ENCODE peak calls at places on chromosomes 12 and 14, in seven cellular contexts. I, X, S, P, O, F and V are unnamed samples.

GRCh38 chr12:12819221-12819620 is 6.1 kb downstream of the DDX47 start:
- DNase-seq in O (no peak), S (no peak), F (no peak), I (no peak), X (no peak), P (no peak), V (no peak)

GRCh38 chr12:13223176-13223806 is 26.8 kb downstream of the EMP1 start:
- DNase-seq in O (no peak), F (no peak), X (peak; percentile 64), P (no peak), S (peak; percentile 94), I (no peak), V (no peak)

GRCh38 chr12:54419088-54419887 is at the start of gene ITGA5:
- DNase-seq in F (peak; percentile 76), P (no peak), S (peak; percentile 77), I (peak; percentile 34), O (peak; percentile 89), X (peak; percentile 64), V (peak; percentile 63)

GRCh38 chr12:95548539-95549391 is 2.5 kb downstream of the USP44 start:
- DNase-seq in X (no peak), I (no peak), P (no peak), O (peak; percentile 75), S (no peak), F (peak; percentile 69), V (no peak)

GRCh38 chr12:83015390-83016225 is 328.9 kb downstream of the TMTC2 start:
- DNase-seq in O (peak; percentile 32), F (peak; percentile 67), S (no peak), I (no peak), X (no peak), P (no peak), V (no peak)

GRCh38 chr14:57085801-57086200 is 182.9 kb downstream of the EXOC5 start:
- DNase-seq in F (no peak), I (no peak), X (no peak), O (no peak), S (no peak), P (no peak), V (no peak)

GRCh38 chr12:125091401-125091800 is 26.2 kb downstream of the AACS start:
- DNase-seq in F (no peak), I (no peak), S (no peak), P (no peak), O (no peak), X (no peak), V (no peak)

GRCh38 chr14:101120636-101121398 is 217.3 kb upstream of the RTL1 start:
- DNase-seq in F (no peak), I (no peak), O (no peak), X (no peak), S (no peak), P (no peak), V (peak; percentile 27)

GRCh38 chr12:104877107-104877705 is 80.9 kb downstream of the SLC41A2 start:
- DNase-seq in O (peak; percentile 44), X (peak; percentile 21), I (peak; percentile 47), P (no peak), F (peak; percentile 39), S (peak; percentile 72), V (peak; percentile 23)

GRCh38 chr14:71803539-71804260 is 128.5 kb upstream of the RGS6 start:
- DNase-seq in X (no peak), S (peak; percentile 92), P (no peak), O (no peak), I (no peak), F (no peak), V (no peak)

GRCh38 chr12:108340037-108340436 is 926 bp upstream of the CMKLR1 start:
- DNase-seq in X (no peak), P (peak; percentile 82), F (no peak), O (no peak), I (no peak), S (no peak), V (no peak)

GRCh38 chr14:80933282-80933681 is 8.3 kb downstream of the CEP128 start:
- DNase-seq in I (no peak), F (no peak), O (no peak), P (no peak), X (no peak), S (no peak), V (no peak)
- H3K4me1 ChIP-seq in I (peaks cover 15% of the 10 kb centered on the region), F (no peaks in the 10 kb centered on the region), O (no peaks in the 10 kb centered on the region), P (no peaks in the 10 kb centered on the region), X (no peaks in the 10 kb centered on the region), S (peaks cover 15% of the 10 kb centered on the region), V (no peaks in the 10 kb centered on the region)

GRCh38 chr14:22532345-22533056 is 56.5 kb downstream of the DAD1 start:
- DNase-seq in O (no peak), X (no peak), I (no peak), S (no peak), F (no peak), P (no peak), V (no peak)

GRCh38 chr14:22534547-22534946 is 54.5 kb downstream of the DAD1 start:
- DNase-seq in X (no peak), I (no peak), O (no peak), F (no peak), P (no peak), S (no peak), V (no peak)

GRCh38 chr14:22533739-22534359 is 55.2 kb downstream of the DAD1 start:
- DNase-seq in O (no peak), I (no peak), X (no peak), S (no peak), P (no peak), F (no peak), V (no peak)

GRCh38 chr14:22531451-22532344 is 57.3 kb downstream of the DAD1 start:
- DNase-seq in P (no peak), O (no peak), F (no peak), S (no peak), X (no peak), I (no peak), V (no peak)

GRCh38 chr14:22533057-22533704 is 55.8 kb downstream of the DAD1 start:
- DNase-seq in S (no peak), F (no peak), P (no peak), O (no peak), I (no peak), X (no peak), V (no peak)
- H3K4me3 ChIP-seq in S (no peak overlapping the region), F (no peak overlapping the region), P (no peak overlapping the region), O (no peak overlapping the region), I (no peak overlapping the region), X (no peak overlapping the region), V (no peak overlapping the region)

GRCh38 chr14:22977684-22978486 is 4.5 kb downstream of the AJUBA start:
- DNase-seq in P (no peak), O (peak; percentile 58), I (no peak), F (peak; percentile 86), S (peak; percentile 92), X (peak; percentile 96), V (peak; percentile 69)
- H3K4me1 ChIP-seq in P (peaks cover 34% of the 10 kb centered on the region), O (peaks cover 12% of the 10 kb centered on the region), I (peaks cover 16% of the 10 kb centered on the region), F (peaks cover 70% of the 10 kb centered on the region), S (peaks cover 46% of the 10 kb centered on the region), X (peaks cover 58% of the 10 kb centered on the region), V (peaks cover 27% of the 10 kb centered on the region)

GRCh38 chr14:22505751-22506710 is 83.0 kb downstream of the DAD1 start:
- DNase-seq in S (no peak), F (no peak), I (no peak), O (no peak), X (no peak), P (no peak), V (no peak)
- H3K4me3 ChIP-seq in S (no peak overlapping the region), F (no peak overlapping the region), I (no peak overlapping the region), O (no peak overlapping the region), X (no peak overlapping the region), P (no peak overlapping the region), V (no peak overlapping the region)

DNA sequence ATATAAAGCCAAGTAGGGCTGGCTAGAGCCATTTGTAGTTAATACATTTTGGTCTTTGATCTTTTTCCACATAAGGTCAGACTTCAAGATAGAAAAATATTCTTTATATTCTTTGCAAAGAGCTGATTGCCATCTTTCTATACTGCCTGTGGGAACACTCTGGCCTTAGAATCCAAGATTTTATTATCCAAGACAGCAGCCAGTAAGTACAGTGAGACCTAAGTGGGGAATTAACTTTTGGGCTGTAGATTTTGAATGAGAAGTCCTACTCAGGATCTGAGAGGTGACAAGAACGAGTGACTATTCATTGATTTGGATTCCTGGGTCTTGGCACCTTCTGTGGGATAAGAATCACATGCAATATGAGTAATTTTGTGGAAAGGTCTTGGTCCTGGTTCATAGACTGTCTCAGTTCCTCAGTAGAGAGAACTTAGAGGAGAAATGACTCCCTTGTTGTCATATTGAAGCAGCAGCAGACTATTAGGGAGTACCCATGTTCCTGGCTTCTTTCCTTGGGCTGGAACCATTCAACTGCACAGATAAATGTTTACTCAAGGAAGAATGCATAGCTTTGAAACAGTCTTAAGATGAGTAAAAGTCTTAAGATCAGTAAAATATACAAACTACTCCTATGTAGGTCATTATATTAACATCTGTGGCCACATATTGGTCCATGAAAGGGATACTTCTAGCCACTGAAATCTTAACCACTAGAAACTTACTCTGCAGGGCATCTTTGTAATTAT is 353.8 kb downstream of the RAD51B start:
- DNase-seq in P (no peak), O (no peak), F (no peak), S (no peak), X (no peak), I (no peak), V (no peak)
- H3K4me1 ChIP-seq in P (no peaks in the 10 kb centered on the region), O (peaks cover 8% of the 10 kb centered on the region), F (peaks cover 76% of the 10 kb centered on the region), S (peaks cover 56% of the 10 kb centered on the region), X (peaks cover 30% of the 10 kb centered on the region), I (no peaks in the 10 kb centered on the region), V (peaks cover 6% of the 10 kb centered on the region)

GRCh38 chr12:88084210-88084609 is 55.0 kb upstream of the C12orf50 start:
- DNase-seq in S (no peak), X (no peak), F (no peak), P (no peak), I (no peak), O (no peak), V (no peak)

GRCh38 chr12:88083634-88084033 is 54.4 kb upstream of the C12orf50 start:
- DNase-seq in I (no peak), F (no peak), O (no peak), S (no peak), P (no peak), X (no peak), V (no peak)

DNA sequence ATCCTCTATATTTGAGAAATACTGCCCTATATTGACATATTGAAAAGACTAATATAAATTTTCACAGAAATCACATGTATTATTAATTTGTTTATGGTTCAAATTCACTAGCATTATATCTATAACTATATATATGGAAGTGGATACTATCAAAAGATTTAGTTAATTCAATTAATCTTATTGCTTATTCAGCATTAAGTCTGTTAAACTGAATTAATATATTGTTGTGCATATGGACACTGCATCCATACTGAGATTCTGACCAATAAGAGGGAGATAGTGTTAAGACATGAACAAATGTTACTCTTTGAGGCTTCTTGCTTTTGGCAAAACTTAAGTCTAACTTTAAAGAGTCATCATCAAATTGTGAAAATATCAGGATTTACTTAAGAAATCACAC is 52.0 kb upstream of the C12orf50 start:
- DNase-seq in O (no peak), S (no peak), I (no peak), P (no peak), X (no peak), F (no peak), V (no peak)
- H3K4me3 ChIP-seq in O (no peak overlapping the region), S (no peak overlapping the region), I (no peak overlapping the region), P (no peak overlapping the region), X (no peak overlapping the region), F (no peak overlapping the region), V (no peak overlapping the region)